ENCODE peak calls at places on chromosomes 6 and 20, in six cellular contexts. W, Y, H, P, L and F are unnamed samples.

GRCh38 chr6:141359953-141360352 is 772.8 kb upstream of the GJE1 start:
- DNase-seq in L (no peak), H (no peak), W (no peak), P (no peak), Y (peak; percentile 83), F (peak; percentile 50)

GRCh38 chr20:61759286-61760065 is 306.2 kb downstream of the TAF4 start:
- DNase-seq in P (no peak), L (no peak), Y (no peak), H (no peak), W (peak; percentile 19), F (no peak)

GRCh38 chr6:28721372-28721771 is 195.7 kb downstream of the GPX5 start:
- DNase-seq in L (no peak), Y (no peak), W (no peak), H (no peak), P (no peak), F (no peak)

GRCh38 chr6:149464411-149464810 is 20.4 kb downstream of the ZC3H12D start:
- DNase-seq in H (no peak), W (no peak), P (no peak), L (no peak), Y (no peak), F (no peak)

GRCh38 chr20:17557675-17558006 is 12.2 kb upstream of the DSTN start:
- DNase-seq in P (peak; percentile 59), Y (peak; percentile 72), W (no peak), H (peak; percentile 66), L (no peak), F (peak; percentile 85)

GRCh38 chr6:35058041-35058675 is 83.0 kb downstream of the TCP11 start:
- DNase-seq in L (no peak), P (no peak), H (no peak), Y (no peak), W (no peak), F (peak; percentile 27)

GRCh38 chr20:56788671-56789610 is 159.8 kb downstream of the TFAP2C start:
- DNase-seq in W (no peak), L (no peak), P (no peak), Y (peak; percentile 47), H (no peak), F (peak; percentile 28)

GRCh38 chr6:152897807-152898399 is 84.9 kb downstream of the FBXO5 start:
- DNase-seq in L (peak; percentile 46), P (peak; percentile 63), Y (peak; percentile 64), W (peak; percentile 54), H (peak; percentile 49), F (peak; percentile 71)

GRCh38 chr6:53837875-53838806 is 43.3 kb downstream of the LRRC1 start:
- DNase-seq in L (no peak), Y (peak; percentile 16), H (no peak), W (no peak), P (no peak), F (peak; percentile 71)

GRCh38 chr6:166534658-166535406 is 51.6 kb downstream of the RAMACL start:
- DNase-seq in P (no peak), L (no peak), Y (no peak), H (no peak), W (no peak), F (no peak)

GRCh38 chr20:58508762-58509395 is 6.3 kb downstream of the APCDD1L start:
- DNase-seq in Y (no peak), W (no peak), P (peak; percentile 20), H (no peak), L (no peak), F (no peak)

GRCh38 chr20:58511364-58511763 is 3.8 kb downstream of the APCDD1L start:
- DNase-seq in P (no peak), H (no peak), W (no peak), L (no peak), Y (peak; percentile 88), F (peak; percentile 83)

GRCh38 chr20:58511861-58512260 is 3.3 kb downstream of the APCDD1L start:
- DNase-seq in P (no peak), Y (peak; percentile 31), W (no peak), H (no peak), L (no peak), F (no peak)

GRCh38 chr20:58512808-58513552 is 2.2 kb downstream of the APCDD1L start:
- DNase-seq in H (no peak), L (no peak), Y (peak; percentile 7), W (no peak), P (no peak), F (no peak)

GRCh38 chr20:58510921-58511320 is 4.3 kb downstream of the APCDD1L start:
- DNase-seq in W (no peak), H (no peak), Y (no peak), L (no peak), P (no peak), F (no peak)
- H3K4me3 ChIP-seq in W (no peak overlapping the region), H (no peak overlapping the region), Y (no peak overlapping the region), L (no peak overlapping the region), P (no peak overlapping the region), F (no peak overlapping the region)

DNA sequence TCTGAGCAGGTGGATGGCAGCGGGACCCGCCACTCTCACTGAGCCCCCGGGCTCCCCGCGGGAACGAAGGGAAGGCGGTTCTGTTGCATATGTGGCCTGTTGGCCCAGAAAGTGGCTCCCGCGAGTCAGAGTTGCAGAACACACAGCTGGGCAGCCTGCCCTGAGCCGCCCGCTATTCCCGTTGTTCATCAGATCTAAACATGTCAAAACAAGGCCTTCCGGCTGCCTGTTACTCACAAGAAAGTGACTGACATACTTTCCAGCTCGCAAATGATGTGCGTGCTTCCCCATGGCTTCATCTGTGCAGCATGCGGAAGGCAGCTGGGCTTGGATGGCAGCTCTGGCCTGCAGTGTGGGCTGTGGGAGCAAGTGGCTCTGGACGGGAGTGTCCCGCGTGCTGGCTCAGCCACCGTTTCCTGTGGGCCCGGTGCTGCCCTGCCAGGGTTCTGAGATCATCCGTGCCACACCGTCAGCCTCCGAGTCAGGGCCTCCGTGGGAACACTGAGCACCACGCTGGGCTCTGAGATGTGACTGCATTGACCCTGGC is 227.3 kb downstream of the ERMARD start:
- DNase-seq in L (no peak), Y (no peak), H (no peak), W (peak; percentile 30), P (no peak), F (no peak)
- TF ChIP-seq CTCF in L (no peak), Y (no peak), H (no peak), W (no peak), P (no peak), F (no peak)

GRCh38 chr6:45513331-45513730 is 135.6 kb upstream of the SUPT3H start:
- DNase-seq in W (no peak), L (no peak), H (no peak), Y (no peak), P (no peak), F (no peak)
- H3K4me3 ChIP-seq in W (no peak overlapping the region), L (no peak overlapping the region), H (no peak overlapping the region), Y (no peak overlapping the region), P (no peak overlapping the region), F (no peak overlapping the region)

GRCh38 chr6:157380779-157381561 is at the start of gene ZDHHC14:
- DNase-seq in W (peak; percentile 92), P (peak; percentile 92), L (peak; percentile 77), Y (peak; percentile 89), H (peak; percentile 39), F (peak; percentile 84)

GRCh38 chr6:157379656-157380457 is 1.1 kb upstream of the ZDHHC14 start:
- DNase-seq in Y (peak; percentile 92), W (peak; percentile 92), P (peak; percentile 91), H (peak; percentile 56), L (peak; percentile 82), F (peak; percentile 93)

GRCh38 chr6:157380458-157380778 is 572 bp upstream of the ZDHHC14 start:
- DNase-seq in P (no peak), H (no peak), L (no peak), Y (no peak), W (no peak), F (no peak)

GRCh38 chr6:157383471-157383870 is 2.5 kb downstream of the ZDHHC14 start:
- DNase-seq in L (no peak), Y (no peak), W (no peak), P (no peak), H (no peak), F (no peak)

GRCh38 chr6:157381631-157382621 is 936 bp downstream of the ZDHHC14 start:
- DNase-seq in H (peak; percentile 28), W (peak; percentile 59), L (peak; percentile 21), Y (peak; percentile 60), P (peak; percentile 61), F (peak; percentile 61)
- TF ChIP-seq CTCF in H (peak; percentile 35), W (no peak), L (no peak), Y (peak; percentile 18), P (no peak), F (no peak)

GRCh38 chr6:63565727-63566625 is 6.3 kb upstream of the LOC128125822 start:
- DNase-seq in H (no peak), P (no peak), W (no peak), Y (peak; percentile 96), L (no peak), F (peak; percentile 85)
- H3K4me3 ChIP-seq in H (peak overlapping the region; percentile 9), P (no peak overlapping the region), W (no peak overlapping the region), Y (no peak overlapping the region), L (no peak overlapping the region), F (no peak overlapping the region)

GRCh38 chr6:159715605-159716004 is 11.7 kb upstream of the WTAP start:
- DNase-seq in L (no peak), W (no peak), H (no peak), Y (no peak), P (no peak), F (no peak)

GRCh38 chr6:159714404-159714803 is 12.9 kb upstream of the WTAP start:
- DNase-seq in H (no peak), Y (no peak), W (no peak), L (no peak), P (no peak), F (no peak)

GRCh38 chr6:159718634-159719033 is 8.7 kb upstream of the WTAP start:
- DNase-seq in P (no peak), W (no peak), H (no peak), L (no peak), Y (no peak), F (no peak)

GRCh38 chr6:159715168-159715567 is 12.1 kb upstream of the WTAP start:
- DNase-seq in H (no peak), P (no peak), L (no peak), Y (no peak), W (no peak), F (no peak)

GRCh38 chr6:159716247-159717086 is 10.8 kb upstream of the WTAP start:
- DNase-seq in P (no peak), L (no peak), H (no peak), W (no peak), Y (peak; percentile 97), F (peak; percentile 93)
- TF ChIP-seq CTCF in P (no peak), L (no peak), H (no peak), W (no peak), Y (no peak), F (no peak)